ENCODE peak calls at places on chromosomes 7 and 10, in six cellular contexts. One of them, this sample, is unnamed.

GRCh38 chr10:55474258-55474657 is 673.2 kb upstream of the PCDH15 start:
- DNase-seq in HCT116: no peak
- DNase-seq in SK-N-SH: no peak
- DNase-seq in H1: no peak
- DNase-seq in HepG2: no peak
- DNase-seq in GM12878: no peak
- DNase-seq in this sample: no peak

GRCh38 chr7:12004547-12004946 is 172.5 kb upstream of the THSD7A start:
- DNase-seq in HCT116: no peak
- DNase-seq in SK-N-SH: no peak
- DNase-seq in H1: no peak
- DNase-seq in HepG2: no peak
- DNase-seq in GM12878: no peak
- DNase-seq in this sample: no peak

GRCh38 chr10:11009471-11010308 is 8.0 kb upstream of the CELF2 start:
- DNase-seq in HCT116: no peak
- DNase-seq in SK-N-SH: no peak
- DNase-seq in H1: no peak
- DNase-seq in HepG2: no peak
- DNase-seq in GM12878: no peak
- DNase-seq in this sample: no peak

GRCh38 chr10:48288661-48289060 is 14.2 kb upstream of the FRMPD2 start:
- DNase-seq in HCT116: no peak
- DNase-seq in SK-N-SH: no peak
- DNase-seq in H1: no peak
- DNase-seq in HepG2: no peak
- DNase-seq in GM12878: no peak
- DNase-seq in this sample: peak

GRCh38 chr10:452512-453504 is 236.7 kb downstream of the DIP2C start:
- DNase-seq in HCT116: no peak
- DNase-seq in SK-N-SH: peak
- DNase-seq in H1: no peak
- DNase-seq in HepG2: no peak
- DNase-seq in GM12878: no peak
- DNase-seq in this sample: no peak

GRCh38 chr10:121926669-121927360 is 1.0 kb downstream of the ATE1 start:
- DNase-seq in HCT116: no peak
- DNase-seq in SK-N-SH: no peak
- DNase-seq in H1: no peak
- DNase-seq in HepG2: no peak
- DNase-seq in GM12878: no peak
- DNase-seq in this sample: no peak

GRCh38 chr10:127013251-127013656 is 108.0 kb downstream of the DOCK1 start:
- DNase-seq in HCT116: no peak
- DNase-seq in SK-N-SH: no peak
- DNase-seq in H1: no peak
- DNase-seq in HepG2: no peak
- DNase-seq in GM12878: no peak
- DNase-seq in this sample: no peak

GRCh38 chr10:26292058-26292457 is 75.5 kb downstream of the GAD2 start:
- DNase-seq in HCT116: no peak
- DNase-seq in SK-N-SH: no peak
- DNase-seq in H1: no peak
- DNase-seq in HepG2: no peak
- DNase-seq in GM12878: no peak
- DNase-seq in this sample: no peak

GRCh38 chr10:14917827-14918226 is 36.1 kb downstream of the DCLRE1C start:
- DNase-seq in HCT116: no peak
- DNase-seq in SK-N-SH: no peak
- DNase-seq in H1: no peak
- DNase-seq in HepG2: no peak
- DNase-seq in GM12878: no peak
- DNase-seq in this sample: no peak

GRCh38 chr7:54397836-54398612 is 144.2 kb upstream of the VSTM2A start:
- DNase-seq in HCT116: no peak
- DNase-seq in SK-N-SH: no peak
- DNase-seq in H1: no peak
- DNase-seq in HepG2: no peak
- DNase-seq in GM12878: no peak
- DNase-seq in this sample: no peak

GRCh38 chr7:139645572-139646523 is 122.4 kb downstream of the CLEC2L start:
- DNase-seq in HCT116: peak
- DNase-seq in SK-N-SH: peak
- DNase-seq in H1: peak
- DNase-seq in HepG2: peak
- DNase-seq in GM12878: peak
- DNase-seq in this sample: peak

GRCh38 chr10:1115262-1115955 is 59.2 kb downstream of the WDR37 start:
- DNase-seq in HCT116: no peak
- DNase-seq in SK-N-SH: no peak
- DNase-seq in H1: no peak
- DNase-seq in HepG2: no peak
- DNase-seq in GM12878: no peak
- DNase-seq in this sample: no peak

GRCh38 chr10:44843484-44843883 is 67.7 kb upstream of the TMEM72 start:
- DNase-seq in HCT116: no peak
- DNase-seq in SK-N-SH: no peak
- DNase-seq in H1: no peak
- DNase-seq in HepG2: no peak
- DNase-seq in GM12878: no peak
- DNase-seq in this sample: no peak

GRCh38 chr10:105068497-105068896 is 427.4 kb downstream of the SORCS3 start:
- DNase-seq in HCT116: no peak
- DNase-seq in SK-N-SH: no peak
- DNase-seq in H1: no peak
- DNase-seq in HepG2: no peak
- DNase-seq in GM12878: no peak
- DNase-seq in this sample: no peak

GRCh38 chr7:36078816-36079360 is 74.2 kb upstream of the EEPD1 start:
- DNase-seq in HCT116: no peak
- DNase-seq in SK-N-SH: no peak
- DNase-seq in H1: no peak
- DNase-seq in HepG2: no peak
- DNase-seq in GM12878: no peak
- DNase-seq in this sample: no peak

GRCh38 chr7:36119005-36119711 is 33.9 kb upstream of the EEPD1 start:
- DNase-seq in HCT116: no peak
- DNase-seq in SK-N-SH: no peak
- DNase-seq in H1: no peak
- DNase-seq in HepG2: peak
- DNase-seq in GM12878: no peak
- DNase-seq in this sample: no peak

GRCh38 chr7:48426966-48427555 is 255.8 kb downstream of the ABCA13 start:
- DNase-seq in HCT116: no peak
- DNase-seq in SK-N-SH: no peak
- DNase-seq in H1: no peak
- DNase-seq in HepG2: no peak
- DNase-seq in GM12878: no peak
- DNase-seq in this sample: peak

GRCh38 chr7:139946539-139946938 is 116.2 kb downstream of the PARP12 start:
- DNase-seq in HCT116: no peak
- DNase-seq in SK-N-SH: no peak
- DNase-seq in H1: no peak
- DNase-seq in HepG2: no peak
- DNase-seq in GM12878: no peak
- DNase-seq in this sample: no peak

GRCh38 chr10:67790534-67791408 is 47.2 kb downstream of the DNAJC12 start:
- DNase-seq in HCT116: peak
- DNase-seq in SK-N-SH: no peak
- DNase-seq in H1: no peak
- DNase-seq in HepG2: no peak
- DNase-seq in GM12878: no peak
- DNase-seq in this sample: peak

GRCh38 chr10:127148066-127148932 is 48.1 kb downstream of the INSYN2A start:
- DNase-seq in HCT116: peak
- DNase-seq in SK-N-SH: no peak
- DNase-seq in H1: no peak
- DNase-seq in HepG2: no peak
- DNase-seq in GM12878: no peak
- DNase-seq in this sample: no peak

GRCh38 chr10:43069597-43069996 is 7.3 kb upstream of the RET start:
- DNase-seq in HCT116: no peak
- DNase-seq in SK-N-SH: peak
- DNase-seq in H1: no peak
- DNase-seq in HepG2: no peak
- DNase-seq in GM12878: no peak
- DNase-seq in this sample: no peak

GRCh38 chr7:33500590-33500989 is 371.2 kb downstream of the BBS9 start:
- DNase-seq in HCT116: no peak
- DNase-seq in SK-N-SH: no peak
- DNase-seq in H1: no peak
- DNase-seq in HepG2: no peak
- DNase-seq in GM12878: no peak
- DNase-seq in this sample: no peak

GRCh38 chr10:126564297-126564888 is 106.1 kb downstream of the C10orf90 start:
- DNase-seq in HCT116: no peak
- DNase-seq in SK-N-SH: no peak
- DNase-seq in H1: no peak
- DNase-seq in HepG2: no peak
- DNase-seq in GM12878: no peak
- DNase-seq in this sample: no peak

GRCh38 chr7:95322874-95323273 is 1.5 kb downstream of the PON1 start:
- DNase-seq in HCT116: no peak
- DNase-seq in SK-N-SH: peak
- DNase-seq in H1: no peak
- DNase-seq in HepG2: no peak
- DNase-seq in GM12878: no peak
- DNase-seq in this sample: no peak

GRCh38 chr7:79471283-79471682 is 17.8 kb upstream of the MAGI2 start:
- DNase-seq in HCT116: no peak
- DNase-seq in SK-N-SH: no peak
- DNase-seq in H1: no peak
- DNase-seq in HepG2: no peak
- DNase-seq in GM12878: no peak
- DNase-seq in this sample: no peak

GRCh38 chr7:50206521-50207250 is 97.8 kb upstream of the IKZF1 start:
- DNase-seq in HCT116: peak
- DNase-seq in SK-N-SH: no peak
- DNase-seq in H1: no peak
- DNase-seq in HepG2: peak
- DNase-seq in GM12878: no peak
- DNase-seq in this sample: no peak

GRCh38 chr7:135414850-135415439 is 95.0 kb downstream of the CNOT4 start:
- DNase-seq in HCT116: peak
- DNase-seq in SK-N-SH: peak
- DNase-seq in H1: peak
- DNase-seq in HepG2: peak
- DNase-seq in GM12878: no peak
- DNase-seq in this sample: no peak

GRCh38 chr10:102065561-102066420 is 642 bp downstream of the HPS6 start:
- DNase-seq in HCT116: no peak
- DNase-seq in SK-N-SH: peak
- DNase-seq in H1: no peak
- DNase-seq in HepG2: no peak
- DNase-seq in GM12878: no peak
- DNase-seq in this sample: peak
- TF ChIP-seq JUND in HCT116: no peak
- TF ChIP-seq JUND in SK-N-SH: no peak
- TF ChIP-seq JUND in H1: no peak
- TF ChIP-seq JUND in HepG2: no peak
- TF ChIP-seq JUND in GM12878: no peak
- TF ChIP-seq JUND in this sample: no peak

GRCh38 chr10:22339761-22340361 is 5.4 kb upstream of the SPAG6 start:
- DNase-seq in HCT116: no peak
- DNase-seq in SK-N-SH: peak
- DNase-seq in H1: no peak
- DNase-seq in HepG2: no peak
- DNase-seq in GM12878: no peak
- DNase-seq in this sample: no peak

GRCh38 chr10:22343761-22344160 is 1.5 kb upstream of the SPAG6 start:
- DNase-seq in HCT116: no peak
- DNase-seq in SK-N-SH: no peak
- DNase-seq in H1: no peak
- DNase-seq in HepG2: no peak
- DNase-seq in GM12878: no peak
- DNase-seq in this sample: no peak

GRCh38 chr10:22340362-22341189 is 4.7 kb upstream of the SPAG6 start:
- DNase-seq in HCT116: peak
- DNase-seq in SK-N-SH: peak
- DNase-seq in H1: peak
- DNase-seq in HepG2: peak
- DNase-seq in GM12878: peak
- DNase-seq in this sample: peak

GRCh38 chr10:22341936-22342222 is 3.4 kb upstream of the SPAG6 start:
- DNase-seq in HCT116: no peak
- DNase-seq in SK-N-SH: no peak
- DNase-seq in H1: no peak
- DNase-seq in HepG2: no peak
- DNase-seq in GM12878: no peak
- DNase-seq in this sample: no peak

GRCh38 chr10:22341190-22341935 is 3.9 kb upstream of the SPAG6 start:
- DNase-seq in HCT116: no peak
- DNase-seq in SK-N-SH: peak
- DNase-seq in H1: no peak
- DNase-seq in HepG2: no peak
- DNase-seq in GM12878: no peak
- DNase-seq in this sample: no peak
- TF ChIP-seq JUND in HCT116: no peak
- TF ChIP-seq JUND in SK-N-SH: no peak
- TF ChIP-seq JUND in H1: no peak
- TF ChIP-seq JUND in HepG2: no peak
- TF ChIP-seq JUND in GM12878: no peak
- TF ChIP-seq JUND in this sample: no peak

DNA sequence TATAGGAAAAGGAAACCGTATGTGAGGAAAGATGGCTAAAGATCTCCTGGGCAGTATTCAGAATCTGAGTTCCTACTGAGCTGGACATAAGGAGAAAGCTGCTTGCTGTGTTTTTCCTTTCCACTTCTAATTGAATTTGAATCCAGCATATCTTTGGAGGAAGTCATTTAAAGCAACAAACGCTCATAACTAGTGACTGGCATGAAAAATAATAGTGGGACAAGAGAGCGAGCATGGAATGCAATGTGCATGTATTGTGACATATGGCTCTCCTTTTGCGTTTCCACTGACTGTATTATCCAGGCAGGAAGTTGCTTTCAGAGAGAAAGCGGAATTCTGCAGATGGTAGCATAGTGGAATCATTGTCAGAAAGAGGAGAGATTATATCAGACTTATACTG is 368.6 kb downstream of the REEP3 start:
- DNase-seq in HCT116: no peak
- DNase-seq in SK-N-SH: no peak
- DNase-seq in H1: no peak
- DNase-seq in HepG2: no peak
- DNase-seq in GM12878: no peak
- DNase-seq in this sample: no peak
- TF ChIP-seq JUND in HCT116: no peak
- TF ChIP-seq JUND in SK-N-SH: no peak
- TF ChIP-seq JUND in H1: no peak
- TF ChIP-seq JUND in HepG2: no peak
- TF ChIP-seq JUND in GM12878: no peak
- TF ChIP-seq JUND in this sample: no peak

DNA sequence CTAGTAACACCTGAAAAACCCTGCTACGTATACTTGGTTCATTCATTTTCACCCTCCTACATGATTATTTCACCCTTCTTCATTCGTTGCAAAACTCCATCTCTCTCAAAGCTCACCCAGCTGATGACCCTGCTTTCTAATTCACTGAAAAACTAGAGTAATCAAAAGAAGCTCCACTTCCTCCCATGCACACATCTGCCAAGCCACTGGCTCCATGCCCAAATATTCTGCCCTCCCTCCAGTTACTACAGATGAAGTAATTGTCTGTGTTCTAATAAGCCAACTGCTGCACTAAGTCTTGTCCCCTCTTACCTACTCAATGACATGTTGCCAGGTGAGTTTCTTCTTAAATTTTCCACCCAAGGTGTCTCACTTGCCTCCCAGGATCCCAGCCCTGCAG is 96.9 kb upstream of the CCDC71L start:
- DNase-seq in HCT116: no peak
- DNase-seq in SK-N-SH: no peak
- DNase-seq in H1: no peak
- DNase-seq in HepG2: no peak
- DNase-seq in GM12878: no peak
- DNase-seq in this sample: no peak
- TF ChIP-seq JUND in HCT116: no peak
- TF ChIP-seq JUND in SK-N-SH: no peak
- TF ChIP-seq JUND in H1: no peak
- TF ChIP-seq JUND in HepG2: no peak
- TF ChIP-seq JUND in GM12878: no peak
- TF ChIP-seq JUND in this sample: no peak

This sample was measured in T47D.